ENCODE peak calls at places on chromosomes 11 and 22, in six cellular contexts. One of them, this sample, is unnamed.

GRCh38 chr11:68397256-68397655 is 63.3 kb upstream of the PPP6R3 start:
- DNase-seq in cardiac muscle cell: no peak
- DNase-seq in CD8-positive, alpha-beta T cell: no peak
- DNase-seq in testis: no peak
- DNase-seq in Jurkat, Clone E6-1: no peak
- DNase-seq in neuronal stem cell: no peak
- DNase-seq in this sample: no peak

GRCh38 chr11:121099885-121100284 is 1.2 kb upstream of the TECTA start:
- DNase-seq in cardiac muscle cell: no peak
- DNase-seq in Jurkat, Clone E6-1: no peak
- DNase-seq in CD8-positive, alpha-beta T cell: no peak
- DNase-seq in neuronal stem cell: no peak
- DNase-seq in testis: no peak
- DNase-seq in this sample: peak

GRCh38 chr11:9774591-9775392 is 110.9 kb downstream of the SWAP70 start:
- DNase-seq in neuronal stem cell: no peak
- DNase-seq in testis: peak
- DNase-seq in CD8-positive, alpha-beta T cell: no peak
- DNase-seq in Jurkat, Clone E6-1: no peak
- DNase-seq in cardiac muscle cell: peak
- DNase-seq in this sample: peak

GRCh38 chr11:116882386-116882785 is 45.0 kb upstream of the APOA1 start:
- DNase-seq in neuronal stem cell: no peak
- DNase-seq in cardiac muscle cell: no peak
- DNase-seq in Jurkat, Clone E6-1: no peak
- DNase-seq in CD8-positive, alpha-beta T cell: no peak
- DNase-seq in testis: no peak
- DNase-seq in this sample: peak

GRCh38 chr22:18152519-18152918 is 2.5 kb downstream of the USP18 start:
- DNase-seq in neuronal stem cell: no peak
- DNase-seq in Jurkat, Clone E6-1: no peak
- DNase-seq in testis: no peak
- DNase-seq in CD8-positive, alpha-beta T cell: no peak
- DNase-seq in cardiac muscle cell: no peak
- DNase-seq in this sample: no peak

GRCh38 chr11:82305123-82305522 is 428.5 kb downstream of the FAM181B start:
- DNase-seq in cardiac muscle cell: no peak
- DNase-seq in testis: no peak
- DNase-seq in Jurkat, Clone E6-1: no peak
- DNase-seq in neuronal stem cell: no peak
- DNase-seq in CD8-positive, alpha-beta T cell: no peak
- DNase-seq in this sample: no peak

GRCh38 chr11:12556155-12556554 is 118.1 kb upstream of the TEAD1 start:
- DNase-seq in cardiac muscle cell: peak
- DNase-seq in CD8-positive, alpha-beta T cell: no peak
- DNase-seq in Jurkat, Clone E6-1: no peak
- DNase-seq in neuronal stem cell: no peak
- DNase-seq in testis: no peak
- DNase-seq in this sample: peak

GRCh38 chr11:88535916-88536547 is 198.5 kb upstream of the CTSC start:
- DNase-seq in cardiac muscle cell: peak
- DNase-seq in CD8-positive, alpha-beta T cell: no peak
- DNase-seq in testis: no peak
- DNase-seq in neuronal stem cell: no peak
- DNase-seq in Jurkat, Clone E6-1: no peak
- DNase-seq in this sample: peak

GRCh38 chr11:122122179-122122578 is 6.2 kb upstream of the BLID start:
- DNase-seq in CD8-positive, alpha-beta T cell: no peak
- DNase-seq in neuronal stem cell: no peak
- DNase-seq in testis: no peak
- DNase-seq in Jurkat, Clone E6-1: no peak
- DNase-seq in cardiac muscle cell: no peak
- DNase-seq in this sample: peak

GRCh38 chr22:17237031-17237668 is 17.9 kb upstream of the ADA2 start:
- DNase-seq in testis: no peak
- DNase-seq in neuronal stem cell: no peak
- DNase-seq in Jurkat, Clone E6-1: no peak
- DNase-seq in CD8-positive, alpha-beta T cell: no peak
- DNase-seq in cardiac muscle cell: no peak
- DNase-seq in this sample: no peak

GRCh38 chr22:22684605-22685561 is 40.5 kb downstream of the GGTLC2 start:
- DNase-seq in Jurkat, Clone E6-1: no peak
- DNase-seq in cardiac muscle cell: peak
- DNase-seq in testis: peak
- DNase-seq in neuronal stem cell: no peak
- DNase-seq in CD8-positive, alpha-beta T cell: no peak
- DNase-seq in this sample: peak

GRCh38 chr22:35930933-35931332 is 97.7 kb downstream of the RBFOX2 start:
- DNase-seq in neuronal stem cell: peak
- DNase-seq in CD8-positive, alpha-beta T cell: no peak
- DNase-seq in testis: peak
- DNase-seq in cardiac muscle cell: peak
- DNase-seq in Jurkat, Clone E6-1: peak
- DNase-seq in this sample: peak

GRCh38 chr22:42769574-42770447 is 49.1 kb upstream of the A4GALT start:
- DNase-seq in CD8-positive, alpha-beta T cell: no peak
- DNase-seq in Jurkat, Clone E6-1: no peak
- DNase-seq in testis: peak
- DNase-seq in neuronal stem cell: no peak
- DNase-seq in cardiac muscle cell: peak
- DNase-seq in this sample: peak

GRCh38 chr11:1401656-1402221 is 12.0 kb downstream of the BRSK2 start:
- DNase-seq in neuronal stem cell: peak
- DNase-seq in CD8-positive, alpha-beta T cell: no peak
- DNase-seq in testis: peak
- DNase-seq in Jurkat, Clone E6-1: peak
- DNase-seq in cardiac muscle cell: peak
- DNase-seq in this sample: peak

GRCh38 chr11:19711911-19712280 is 741 bp upstream of the NAV2 start:
- DNase-seq in testis: no peak
- DNase-seq in Jurkat, Clone E6-1: no peak
- DNase-seq in neuronal stem cell: no peak
- DNase-seq in cardiac muscle cell: no peak
- DNase-seq in CD8-positive, alpha-beta T cell: no peak
- DNase-seq in this sample: no peak

GRCh38 chr11:33725496-33725895 is 10.7 kb downstream of the CD59 start:
- DNase-seq in CD8-positive, alpha-beta T cell: no peak
- DNase-seq in testis: no peak
- DNase-seq in cardiac muscle cell: no peak
- DNase-seq in neuronal stem cell: no peak
- DNase-seq in Jurkat, Clone E6-1: no peak
- DNase-seq in this sample: no peak

GRCh38 chr11:115267871-115268270 is 236.3 kb downstream of the CADM1 start:
- DNase-seq in CD8-positive, alpha-beta T cell: no peak
- DNase-seq in testis: no peak
- DNase-seq in neuronal stem cell: no peak
- DNase-seq in cardiac muscle cell: no peak
- DNase-seq in Jurkat, Clone E6-1: no peak
- DNase-seq in this sample: peak

GRCh38 chr22:39349967-39350802 is at the start of gene SYNGR1:
- DNase-seq in testis: peak
- DNase-seq in neuronal stem cell: peak
- DNase-seq in Jurkat, Clone E6-1: no peak
- DNase-seq in CD8-positive, alpha-beta T cell: no peak
- DNase-seq in cardiac muscle cell: no peak
- DNase-seq in this sample: no peak

GRCh38 chr22:39353346-39353745 is 3.6 kb downstream of the SYNGR1 start:
- DNase-seq in Jurkat, Clone E6-1: no peak
- DNase-seq in CD8-positive, alpha-beta T cell: no peak
- DNase-seq in neuronal stem cell: no peak
- DNase-seq in testis: no peak
- DNase-seq in cardiac muscle cell: no peak
- DNase-seq in this sample: no peak

GRCh38 chr22:39352301-39352867 is 2.6 kb downstream of the SYNGR1 start:
- DNase-seq in Jurkat, Clone E6-1: no peak
- DNase-seq in neuronal stem cell: no peak
- DNase-seq in CD8-positive, alpha-beta T cell: no peak
- DNase-seq in testis: peak
- DNase-seq in cardiac muscle cell: no peak
- DNase-seq in this sample: no peak

GRCh38 chr22:39350803-39351688 is 1.3 kb downstream of the SYNGR1 start:
- DNase-seq in Jurkat, Clone E6-1: no peak
- DNase-seq in cardiac muscle cell: no peak
- DNase-seq in testis: no peak
- DNase-seq in CD8-positive, alpha-beta T cell: no peak
- DNase-seq in neuronal stem cell: no peak
- DNase-seq in this sample: no peak

DNA sequence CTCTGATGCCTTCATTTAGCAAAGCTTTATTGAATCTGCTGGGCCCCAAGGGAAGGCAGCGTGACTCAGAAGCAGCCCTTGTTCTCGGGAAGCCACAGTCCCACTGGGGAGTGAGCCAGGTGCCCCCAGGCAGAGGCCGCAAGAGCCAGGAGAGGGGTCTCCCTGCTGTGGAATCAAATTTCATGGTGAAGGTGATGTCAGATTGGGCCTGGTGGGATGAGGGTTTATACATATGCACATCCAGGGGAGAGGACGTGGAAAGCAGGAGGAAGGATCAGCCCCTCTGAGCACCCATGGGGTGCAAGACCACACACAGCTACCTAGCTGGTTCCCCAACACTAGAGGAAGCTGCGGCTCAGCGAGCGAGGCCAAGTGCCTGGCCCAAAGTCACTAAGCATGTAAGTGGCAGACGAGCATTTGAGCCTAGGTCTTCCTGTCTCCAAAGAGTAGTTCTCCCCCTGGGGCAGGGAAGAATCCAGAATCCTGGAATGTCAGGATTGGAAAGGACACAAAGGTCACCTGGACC is 2.0 kb downstream of the SYNGR1 start:
- DNase-seq in CD8-positive, alpha-beta T cell: no peak
- DNase-seq in cardiac muscle cell: no peak
- DNase-seq in Jurkat, Clone E6-1: no peak
- DNase-seq in neuronal stem cell: no peak
- DNase-seq in testis: no peak
- DNase-seq in this sample: no peak
- H3K4me3 ChIP-seq in CD8-positive, alpha-beta T cell: peak
- H3K4me3 ChIP-seq in cardiac muscle cell: no peak
- H3K4me3 ChIP-seq in Jurkat, Clone E6-1: no peak
- H3K4me3 ChIP-seq in neuronal stem cell: peak
- H3K4me3 ChIP-seq in testis: no peak
- H3K4me3 ChIP-seq in this sample: no peak

GRCh38 chr11:28107726-28108618 is at the start of the genes KIF18A and METTL15:
- DNase-seq in cardiac muscle cell: peak
- DNase-seq in CD8-positive, alpha-beta T cell: peak
- DNase-seq in Jurkat, Clone E6-1: peak
- DNase-seq in neuronal stem cell: peak
- DNase-seq in testis: peak
- DNase-seq in this sample: peak

GRCh38 chr11:28105869-28106268 is 2.1 kb downstream of the KIF18A start:
- DNase-seq in cardiac muscle cell: no peak
- DNase-seq in neuronal stem cell: no peak
- DNase-seq in Jurkat, Clone E6-1: no peak
- DNase-seq in CD8-positive, alpha-beta T cell: no peak
- DNase-seq in testis: no peak
- DNase-seq in this sample: no peak

GRCh38 chr11:28104984-28105383 is 3.0 kb downstream of the KIF18A start:
- DNase-seq in cardiac muscle cell: no peak
- DNase-seq in CD8-positive, alpha-beta T cell: no peak
- DNase-seq in Jurkat, Clone E6-1: no peak
- DNase-seq in neuronal stem cell: no peak
- DNase-seq in testis: no peak
- DNase-seq in this sample: no peak

GRCh38 chr11:28107331-28107725 is 628 bp downstream of the KIF18A start:
- DNase-seq in testis: no peak
- DNase-seq in CD8-positive, alpha-beta T cell: no peak
- DNase-seq in Jurkat, Clone E6-1: peak
- DNase-seq in neuronal stem cell: no peak
- DNase-seq in cardiac muscle cell: peak
- DNase-seq in this sample: no peak

DNA sequence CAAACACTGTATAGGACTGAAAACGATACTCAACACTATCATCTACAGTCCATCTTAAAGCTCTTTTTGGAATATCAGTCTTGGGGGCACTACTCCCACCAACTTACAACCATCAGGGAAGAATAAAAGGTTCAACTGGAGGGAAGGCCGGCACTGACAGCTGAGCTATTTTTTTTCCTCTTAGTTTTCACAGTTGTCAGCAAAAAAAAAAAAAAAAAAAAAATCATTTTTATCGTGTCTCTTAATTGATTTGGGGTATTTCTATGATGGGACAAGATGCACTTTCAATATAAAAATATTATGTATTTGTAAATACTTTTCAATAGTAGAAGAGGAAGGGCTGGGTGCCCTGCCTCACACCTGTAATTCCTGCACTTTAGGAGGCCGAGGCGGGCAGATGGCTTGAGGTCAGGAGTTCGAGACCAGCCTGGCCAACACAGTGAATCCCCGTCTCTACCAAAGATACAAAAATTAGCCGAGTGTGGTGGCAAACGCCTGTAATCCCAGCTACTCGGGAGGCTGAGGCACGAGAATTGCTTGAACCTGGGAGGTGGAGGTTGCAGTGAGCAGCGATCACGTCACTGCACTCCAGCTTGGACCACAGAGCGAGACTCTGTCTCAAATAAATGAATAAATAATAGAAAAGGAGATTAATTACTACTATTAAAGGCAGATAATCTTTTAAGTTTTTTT is 1.5 kb downstream of the KIF18A start:
- DNase-seq in neuronal stem cell: no peak
- DNase-seq in cardiac muscle cell: no peak
- DNase-seq in Jurkat, Clone E6-1: no peak
- DNase-seq in CD8-positive, alpha-beta T cell: no peak
- DNase-seq in testis: no peak
- DNase-seq in this sample: no peak
- H3K4me3 ChIP-seq in neuronal stem cell: peak
- H3K4me3 ChIP-seq in cardiac muscle cell: peak
- H3K4me3 ChIP-seq in Jurkat, Clone E6-1: peak
- H3K4me3 ChIP-seq in CD8-positive, alpha-beta T cell: no peak
- H3K4me3 ChIP-seq in testis: no peak
- H3K4me3 ChIP-seq in this sample: peak

GRCh38 chr11:2445107-2445947 is 519 bp downstream of the KCNQ1 start:
- DNase-seq in testis: no peak
- DNase-seq in cardiac muscle cell: no peak
- DNase-seq in neuronal stem cell: no peak
- DNase-seq in Jurkat, Clone E6-1: no peak
- DNase-seq in CD8-positive, alpha-beta T cell: no peak
- DNase-seq in this sample: no peak
- H3K4me3 ChIP-seq in testis: peak
- H3K4me3 ChIP-seq in cardiac muscle cell: peak
- H3K4me3 ChIP-seq in neuronal stem cell: peak
- H3K4me3 ChIP-seq in Jurkat, Clone E6-1: no peak
- H3K4me3 ChIP-seq in CD8-positive, alpha-beta T cell: peak
- H3K4me3 ChIP-seq in this sample: no peak

GRCh38 chr11:14259186-14259784 is 99.7 kb downstream of the RRAS2 start:
- DNase-seq in testis: no peak
- DNase-seq in neuronal stem cell: no peak
- DNase-seq in CD8-positive, alpha-beta T cell: no peak
- DNase-seq in cardiac muscle cell: no peak
- DNase-seq in Jurkat, Clone E6-1: no peak
- DNase-seq in this sample: no peak

GRCh38 chr11:14261094-14261493 is 97.9 kb downstream of the RRAS2 start:
- DNase-seq in Jurkat, Clone E6-1: no peak
- DNase-seq in testis: no peak
- DNase-seq in neuronal stem cell: no peak
- DNase-seq in cardiac muscle cell: no peak
- DNase-seq in CD8-positive, alpha-beta T cell: no peak
- DNase-seq in this sample: peak

GRCh38 chr11:14264966-14265365 is 94.0 kb downstream of the RRAS2 start:
- DNase-seq in CD8-positive, alpha-beta T cell: no peak
- DNase-seq in testis: no peak
- DNase-seq in Jurkat, Clone E6-1: no peak
- DNase-seq in neuronal stem cell: no peak
- DNase-seq in cardiac muscle cell: no peak
- DNase-seq in this sample: no peak

GRCh38 chr11:14259870-14260269 is 99.1 kb downstream of the RRAS2 start:
- DNase-seq in CD8-positive, alpha-beta T cell: no peak
- DNase-seq in testis: no peak
- DNase-seq in neuronal stem cell: no peak
- DNase-seq in cardiac muscle cell: no peak
- DNase-seq in Jurkat, Clone E6-1: no peak
- DNase-seq in this sample: no peak

GRCh38 chr11:14262271-14262846 is 96.6 kb downstream of the RRAS2 start:
- DNase-seq in CD8-positive, alpha-beta T cell: no peak
- DNase-seq in Jurkat, Clone E6-1: no peak
- DNase-seq in neuronal stem cell: no peak
- DNase-seq in testis: no peak
- DNase-seq in cardiac muscle cell: no peak
- DNase-seq in this sample: no peak
- H3K4me3 ChIP-seq in CD8-positive, alpha-beta T cell: no peak
- H3K4me3 ChIP-seq in Jurkat, Clone E6-1: no peak
- H3K4me3 ChIP-seq in neuronal stem cell: peak
- H3K4me3 ChIP-seq in testis: no peak
- H3K4me3 ChIP-seq in cardiac muscle cell: no peak
- H3K4me3 ChIP-seq in this sample: no peak

This sample was measured in fibroblast of villous mesenchyme.